ENCODE peak calls at places on chromosomes 16 and 17, in four cellular contexts. Y, B, F and P are unnamed samples.

GRCh38 chr17:9266031-9266680 is 244.8 kb downstream of the NTN1 start:
- DNase-seq in Y (no peak), B (no peak), F (no peak), P (no peak)

GRCh38 chr16:22240023-22240697 is 34.1 kb downstream of the EEF2K start:
- DNase-seq in Y (no peak), B (no peak), F (no peak), P (no peak)

GRCh38 chr17:41049110-41049509 is 2.0 kb upstream of the KRTAP2-1 start:
- DNase-seq in Y (no peak), B (no peak), F (peak; percentile 63), P (no peak)

GRCh38 chr17:9509236-9509813 is 66.3 kb downstream of the STX8 start:
- DNase-seq in Y (no peak), B (no peak), F (no peak), P (no peak)

GRCh38 chr17:6603746-6604325 is 36.7 kb downstream of the KIAA0753 start:
- DNase-seq in Y (no peak), B (no peak), F (no peak), P (no peak)

GRCh38 chr16:19104591-19104990 is 9.2 kb upstream of the ITPRIPL2 start:
- DNase-seq in Y (no peak), B (no peak), F (no peak), P (no peak)

GRCh38 chr16:53090591-53091507 is 36.1 kb downstream of the CHD9 start:
- DNase-seq in Y (no peak), B (no peak), F (peak; percentile 46), P (no peak)

GRCh38 chr16:30354423-30355143 is 525 bp downstream of the CD2BP2 start:
- DNase-seq in Y (peak; percentile 35), B (no peak), F (no peak), P (peak; percentile 53)

GRCh38 chr17:60167095-60167741 is 17.4 kb downstream of the CA4 start:
- DNase-seq in Y (no peak), B (no peak), F (no peak), P (no peak)

GRCh38 chr17:45247429-45248131 is 14.3 kb downstream of the SPATA32 start:
- DNase-seq in Y (peak; percentile 97), B (peak; percentile 100), F (peak; percentile 89), P (peak; percentile 99)
- TF ChIP-seq HMGXB4 in Y (no peak), B (no peak), F (peak; percentile 40), P (no peak)

DNA sequence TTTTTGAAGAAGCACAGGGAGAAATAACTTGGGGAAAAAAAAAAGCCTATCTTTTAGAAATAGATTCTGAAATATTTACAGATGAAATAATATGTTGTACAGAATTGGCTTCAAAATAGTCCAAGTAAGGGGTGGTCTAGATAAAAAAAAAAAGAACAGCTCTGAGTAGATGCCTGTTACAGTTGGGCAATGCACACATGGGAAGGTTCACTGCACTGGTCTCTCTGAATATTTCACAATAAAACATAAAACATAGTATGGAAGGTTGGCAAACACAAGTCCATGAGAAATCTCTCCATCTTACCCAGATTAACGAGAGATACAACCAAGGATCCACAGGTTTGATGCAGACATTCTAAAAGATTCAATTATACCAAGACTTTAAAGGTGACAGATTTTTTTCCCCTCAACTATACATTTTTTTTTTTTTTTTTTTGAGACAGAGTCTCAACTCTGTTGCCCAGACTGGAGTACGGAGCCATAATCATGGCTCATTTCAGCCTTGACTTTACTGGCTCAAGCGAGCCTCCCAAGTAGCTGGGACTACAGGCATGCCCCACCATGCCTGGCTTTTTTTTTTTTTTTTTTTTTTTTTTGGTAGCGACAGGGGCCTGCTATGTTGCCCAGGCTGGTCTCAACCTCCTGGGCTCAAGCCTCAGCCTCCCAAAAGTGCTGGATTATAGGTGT is 58.0 kb downstream of the KANSL1 start:
- DNase-seq in Y (no peak), B (no peak), F (peak; percentile 20), P (no peak)
- TF ChIP-seq HMGXB4 in Y (no peak), B (no peak), F (no peak), P (no peak)

GRCh38 chr17:7825206-7825980 is 8.6 kb upstream of the KDM6B start:
- DNase-seq in Y (no peak), B (peak; percentile 67), F (peak; percentile 23), P (no peak)
- TF ChIP-seq HMGXB4 in Y (no peak), B (no peak), F (no peak), P (no peak)

GRCh38 chr17:31200287-31200686 is 96.8 kb downstream of the OMG start:
- DNase-seq in Y (no peak), B (no peak), F (no peak), P (no peak)
- TF ChIP-seq HMGXB4 in Y (no peak), B (no peak), F (no peak), P (no peak)

GRCh38 chr16:17469742-17470001 is 1.1 kb downstream of the XYLT1 start:
- DNase-seq in Y (no peak), B (no peak), F (no peak), P (no peak)

GRCh38 chr16:17471745-17472075 is 950 bp upstream of the XYLT1 start:
- DNase-seq in Y (no peak), B (no peak), F (no peak), P (no peak)

GRCh38 chr16:17470002-17470870 is 524 bp downstream of the XYLT1 start:
- DNase-seq in Y (peak; percentile 37), B (peak; percentile 13), F (no peak), P (peak; percentile 23)

GRCh38 chr16:17469011-17469741 is 1.6 kb downstream of the XYLT1 start:
- DNase-seq in Y (no peak), B (no peak), F (no peak), P (no peak)

GRCh38 chr16:17470871-17471744 is at the start of gene XYLT1:
- DNase-seq in Y (peak; percentile 45), B (peak; percentile 25), F (no peak), P (peak; percentile 72)
- TF ChIP-seq HMGXB4 in Y (no peak), B (no peak), F (no peak), P (no peak)

GRCh38 chr17:50262001-50262794 is 12.1 kb upstream of the TMEM92 start:
- DNase-seq in Y (peak; percentile 9), B (no peak), F (no peak), P (no peak)

GRCh38 chr17:50265212-50265611 is 9.1 kb upstream of the TMEM92 start:
- DNase-seq in Y (no peak), B (no peak), F (no peak), P (no peak)

GRCh38 chr17:50265690-50266306 is 8.5 kb upstream of the TMEM92 start:
- DNase-seq in Y (no peak), B (no peak), F (no peak), P (no peak)

GRCh38 chr17:50264263-50265113 is 9.8 kb upstream of the TMEM92 start:
- DNase-seq in Y (peak; percentile 36), B (no peak), F (no peak), P (no peak)

GRCh38 chr17:50263293-50264262 is 10.7 kb upstream of the TMEM92 start:
- DNase-seq in Y (peak; percentile 7), B (no peak), F (no peak), P (no peak)
- TF ChIP-seq HMGXB4 in Y (no peak), B (no peak), F (no peak), P (no peak)

GRCh38 chr17:43118679-43119615 is 6.2 kb downstream of the BRCA1 start:
- DNase-seq in Y (no peak), B (no peak), F (peak; percentile 65), P (no peak)

GRCh38 chr17:43114101-43114691 is 11.0 kb downstream of the BRCA1 start:
- DNase-seq in Y (no peak), B (no peak), F (peak; percentile 87), P (no peak)
- TF ChIP-seq HMGXB4 in Y (no peak), B (no peak), F (no peak), P (no peak)

GRCh38 chr17:50502643-50502990 is 5.6 kb upstream of the MYCBPAP start:
- DNase-seq in Y (no peak), B (no peak), F (no peak), P (no peak)

GRCh38 chr17:50499722-50500121 is 8.5 kb upstream of the MYCBPAP start:
- DNase-seq in Y (no peak), B (no peak), F (no peak), P (no peak)

GRCh38 chr17:50501906-50502642 is 6.2 kb upstream of the MYCBPAP start:
- DNase-seq in Y (no peak), B (no peak), F (no peak), P (no peak)

GRCh38 chr17:50499270-50499669 is 9.0 kb upstream of the MYCBPAP start:
- DNase-seq in Y (no peak), B (no peak), F (no peak), P (no peak)

DNA sequence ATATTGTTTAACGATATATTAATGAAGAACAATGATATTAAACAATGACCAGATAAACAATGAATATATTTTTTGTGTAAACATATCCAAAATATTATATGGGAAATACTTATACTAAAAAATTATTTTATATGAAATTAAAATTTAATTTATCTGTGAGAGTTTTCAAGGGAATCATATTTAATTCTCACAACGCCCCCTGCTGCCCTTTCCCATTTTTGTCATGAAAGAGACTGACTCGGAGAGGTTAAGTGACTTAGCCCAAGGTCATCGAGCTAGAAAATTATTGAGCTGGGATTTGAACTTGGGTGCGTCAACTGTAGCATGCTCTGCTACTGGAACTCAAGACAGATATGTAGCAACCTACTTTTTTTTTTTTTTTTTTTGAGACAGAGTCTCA is 7.2 kb upstream of the MYCBPAP start:
- DNase-seq in Y (peak; percentile 41), B (no peak), F (peak; percentile 73), P (no peak)
- TF ChIP-seq HMGXB4 in Y (no peak), B (no peak), F (no peak), P (no peak)